ENCODE peak calls at places on chromosomes 3 and 15, in five cellular contexts. One of them, this sample, is unnamed.
A peak's percentile ranks its signal among the peaks of the same experiment; 100 is the strongest.

GRCh38 chr3:46112296-46112695 is 85.0 kb upstream of the XCR1 start:
- DNase-seq in psoas muscle: no peak
- DNase-seq in body of pancreas: no peak
- DNase-seq in endothelial cell: no peak
- DNase-seq in HepG2: no peak
- DNase-seq in this sample: no peak

GRCh38 chr3:107429330-107430181 is 52.3 kb downstream of the CCDC54 start:
- DNase-seq in psoas muscle: peak; percentile 83
- DNase-seq in body of pancreas: peak; percentile 65
- DNase-seq in endothelial cell: peak; percentile 87
- DNase-seq in HepG2: peak; percentile 56
- DNase-seq in this sample: peak; percentile 64

GRCh38 chr3:159252772-159253384 is 451.0 kb downstream of the MFSD1 start:
- DNase-seq in psoas muscle: no peak
- DNase-seq in body of pancreas: no peak
- DNase-seq in endothelial cell: peak; percentile 15
- DNase-seq in HepG2: peak; percentile 10
- DNase-seq in this sample: no peak

GRCh38 chr3:153513236-153513635 is 351.2 kb downstream of the RAP2B start:
- DNase-seq in psoas muscle: no peak
- DNase-seq in body of pancreas: no peak
- DNase-seq in endothelial cell: peak; percentile 9
- DNase-seq in HepG2: peak; percentile 3
- DNase-seq in this sample: no peak

GRCh38 chr15:45863881-45864580 is 229.2 kb downstream of the SQOR start:
- DNase-seq in psoas muscle: no peak
- DNase-seq in body of pancreas: peak; percentile 43
- DNase-seq in endothelial cell: no peak
- DNase-seq in HepG2: no peak
- DNase-seq in this sample: no peak

GRCh38 chr3:43606274-43606673 is 15.5 kb downstream of the ANO10 start:
- DNase-seq in psoas muscle: no peak
- DNase-seq in body of pancreas: no peak
- DNase-seq in endothelial cell: no peak
- DNase-seq in HepG2: no peak
- DNase-seq in this sample: no peak

GRCh38 chr15:79084308-79084968 is 6.1 kb downstream of the RASGRF1 start:
- DNase-seq in psoas muscle: no peak
- DNase-seq in body of pancreas: peak; percentile 29
- DNase-seq in endothelial cell: no peak
- DNase-seq in HepG2: no peak
- DNase-seq in this sample: no peak

GRCh38 chr3:39910135-39910534 is 100.7 kb downstream of the MYRIP start:
- DNase-seq in psoas muscle: no peak
- DNase-seq in body of pancreas: no peak
- DNase-seq in endothelial cell: no peak
- DNase-seq in HepG2: no peak
- DNase-seq in this sample: no peak

GRCh38 chr15:78407889-78408640 is 30.0 kb upstream of the IREB2 start:
- DNase-seq in psoas muscle: no peak
- DNase-seq in body of pancreas: no peak
- DNase-seq in endothelial cell: no peak
- DNase-seq in HepG2: no peak
- DNase-seq in this sample: no peak

GRCh38 chr15:33581032-33581431 is 270.3 kb downstream of the RYR3 start:
- DNase-seq in psoas muscle: no peak
- DNase-seq in body of pancreas: no peak
- DNase-seq in endothelial cell: no peak
- DNase-seq in HepG2: no peak
- DNase-seq in this sample: no peak

GRCh38 chr15:52428297-52428696 is 100.4 kb downstream of the MYO5A start:
- DNase-seq in psoas muscle: no peak
- DNase-seq in body of pancreas: no peak
- DNase-seq in endothelial cell: no peak
- DNase-seq in HepG2: no peak
- DNase-seq in this sample: no peak

GRCh38 chr15:93485922-93486327 is 396.9 kb upstream of the RGMA start:
- DNase-seq in psoas muscle: peak; percentile 84
- DNase-seq in body of pancreas: peak; percentile 91
- DNase-seq in endothelial cell: no peak
- DNase-seq in HepG2: no peak
- DNase-seq in this sample: no peak

DNA sequence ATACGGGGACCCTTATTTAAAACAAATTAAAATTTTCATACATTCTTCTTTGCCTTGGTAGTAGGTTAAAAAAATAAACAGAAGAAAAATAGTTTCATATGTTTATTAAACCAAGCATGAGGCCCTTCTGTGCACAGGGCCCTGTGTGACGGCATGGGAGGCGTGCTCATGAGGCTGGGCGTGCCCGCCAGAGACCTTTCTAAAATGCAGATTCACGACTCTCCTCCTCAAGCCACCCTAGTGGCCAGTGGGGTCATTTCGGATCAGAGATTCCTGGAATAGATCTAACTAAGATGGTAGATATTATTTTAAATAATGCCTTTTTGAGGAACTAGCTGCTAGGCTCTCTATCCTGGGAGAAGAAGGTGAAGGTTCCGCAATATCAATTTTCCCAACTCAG is 35.3 kb downstream of the MASP1 start:
- DNase-seq in psoas muscle: no peak
- DNase-seq in body of pancreas: no peak
- DNase-seq in endothelial cell: no peak
- DNase-seq in HepG2: no peak
- DNase-seq in this sample: no peak
- TF ChIP-seq CTCF in psoas muscle: no peak
- TF ChIP-seq CTCF in body of pancreas: no peak
- TF ChIP-seq CTCF in endothelial cell: peak; percentile 15
- TF ChIP-seq CTCF in HepG2: no peak
- TF ChIP-seq CTCF in this sample: peak; percentile 36

GRCh38 chr3:52240886-52241244 is 1.9 kb upstream of the TWF2 start:
- DNase-seq in psoas muscle: no peak
- DNase-seq in body of pancreas: no peak
- DNase-seq in endothelial cell: no peak
- DNase-seq in HepG2: no peak
- DNase-seq in this sample: no peak

GRCh38 chr3:52237659-52238172 is 1.2 kb downstream of the TWF2 start:
- DNase-seq in psoas muscle: peak; percentile 97
- DNase-seq in body of pancreas: peak; percentile 85
- DNase-seq in endothelial cell: no peak
- DNase-seq in HepG2: no peak
- DNase-seq in this sample: no peak

GRCh38 chr3:52240059-52240885 is 1.3 kb upstream of the TWF2 start:
- DNase-seq in psoas muscle: peak; percentile 83
- DNase-seq in body of pancreas: peak; percentile 78
- DNase-seq in endothelial cell: peak; percentile 3
- DNase-seq in HepG2: peak; percentile 59
- DNase-seq in this sample: no peak

GRCh38 chr3:52238193-52238760 is 681 bp downstream of the TWF2 start:
- DNase-seq in psoas muscle: peak; percentile 34
- DNase-seq in body of pancreas: no peak
- DNase-seq in endothelial cell: no peak
- DNase-seq in HepG2: peak; percentile 89
- DNase-seq in this sample: no peak

DNA sequence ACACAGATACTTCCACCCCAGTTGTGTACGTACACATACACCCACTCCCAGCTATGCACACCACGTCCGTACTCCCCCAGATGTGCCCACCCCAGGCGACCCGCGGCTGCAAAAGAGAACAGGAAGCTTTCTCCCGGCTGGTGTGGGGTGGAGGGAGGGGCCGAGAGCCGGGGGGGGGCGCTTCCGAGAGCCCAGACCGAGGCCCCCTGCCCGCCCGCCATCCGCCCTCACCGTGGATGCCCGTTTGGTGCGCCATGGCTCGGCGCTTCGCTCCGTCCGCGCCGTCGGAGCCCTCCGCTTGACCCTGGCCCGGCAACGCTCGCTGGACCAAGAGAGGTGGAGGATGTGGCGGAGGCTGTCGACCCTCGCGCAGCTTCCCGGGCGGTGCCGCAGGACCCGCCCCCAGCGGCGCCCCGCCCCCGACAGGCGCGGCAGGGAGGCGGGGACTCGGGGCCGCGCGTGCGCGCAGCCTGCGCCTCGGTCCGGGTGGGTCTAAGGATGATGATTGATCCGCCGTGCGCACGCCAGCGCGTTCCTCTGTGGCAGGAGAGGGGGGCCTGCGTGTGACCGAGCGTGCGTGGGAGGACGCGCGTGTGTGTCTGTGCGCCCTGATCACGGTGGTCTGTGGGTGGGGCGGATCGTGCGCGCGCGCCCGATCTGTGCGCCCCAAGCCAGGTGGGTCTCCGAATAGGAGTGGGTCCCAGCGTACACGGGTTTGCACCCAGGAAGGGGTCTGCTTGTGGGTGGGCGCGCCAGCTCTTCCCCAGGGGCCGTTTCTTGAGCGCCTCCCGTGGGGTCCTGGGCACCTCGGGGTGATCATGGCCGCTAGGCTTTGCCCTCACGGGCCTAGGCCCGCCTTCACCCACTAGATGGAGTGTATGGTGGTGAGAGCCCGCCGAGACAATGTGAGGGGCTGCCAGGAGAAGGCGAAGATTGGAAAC is at the start of gene TWF2:
- DNase-seq in psoas muscle: peak; percentile 86
- DNase-seq in body of pancreas: peak; percentile 76
- DNase-seq in endothelial cell: peak; percentile 87
- DNase-seq in HepG2: peak; percentile 56
- DNase-seq in this sample: peak; percentile 85
- TF ChIP-seq CTCF in psoas muscle: peak; percentile 33
- TF ChIP-seq CTCF in body of pancreas: peak; percentile 53
- TF ChIP-seq CTCF in endothelial cell: no peak
- TF ChIP-seq CTCF in HepG2: peak; percentile 59
- TF ChIP-seq CTCF in this sample: no peak

GRCh38 chr3:51371943-51372557 is 13.0 kb upstream of the MANF start:
- DNase-seq in psoas muscle: no peak
- DNase-seq in body of pancreas: peak; percentile 77
- DNase-seq in endothelial cell: peak; percentile 68
- DNase-seq in HepG2: peak; percentile 55
- DNase-seq in this sample: no peak
- TF ChIP-seq CTCF in psoas muscle: peak; percentile 56
- TF ChIP-seq CTCF in body of pancreas: peak; percentile 66
- TF ChIP-seq CTCF in endothelial cell: peak; percentile 69
- TF ChIP-seq CTCF in HepG2: peak; percentile 79
- TF ChIP-seq CTCF in this sample: peak; percentile 63

GRCh38 chr3:172713316-172713715 is 2.4 kb upstream of the NCEH1 start:
- DNase-seq in psoas muscle: no peak
- DNase-seq in body of pancreas: no peak
- DNase-seq in endothelial cell: no peak
- DNase-seq in HepG2: no peak
- DNase-seq in this sample: no peak

GRCh38 chr3:172716476-172716875 is 5.6 kb upstream of the NCEH1 start:
- DNase-seq in psoas muscle: no peak
- DNase-seq in body of pancreas: peak; percentile 59
- DNase-seq in endothelial cell: no peak
- DNase-seq in HepG2: no peak
- DNase-seq in this sample: no peak

DNA sequence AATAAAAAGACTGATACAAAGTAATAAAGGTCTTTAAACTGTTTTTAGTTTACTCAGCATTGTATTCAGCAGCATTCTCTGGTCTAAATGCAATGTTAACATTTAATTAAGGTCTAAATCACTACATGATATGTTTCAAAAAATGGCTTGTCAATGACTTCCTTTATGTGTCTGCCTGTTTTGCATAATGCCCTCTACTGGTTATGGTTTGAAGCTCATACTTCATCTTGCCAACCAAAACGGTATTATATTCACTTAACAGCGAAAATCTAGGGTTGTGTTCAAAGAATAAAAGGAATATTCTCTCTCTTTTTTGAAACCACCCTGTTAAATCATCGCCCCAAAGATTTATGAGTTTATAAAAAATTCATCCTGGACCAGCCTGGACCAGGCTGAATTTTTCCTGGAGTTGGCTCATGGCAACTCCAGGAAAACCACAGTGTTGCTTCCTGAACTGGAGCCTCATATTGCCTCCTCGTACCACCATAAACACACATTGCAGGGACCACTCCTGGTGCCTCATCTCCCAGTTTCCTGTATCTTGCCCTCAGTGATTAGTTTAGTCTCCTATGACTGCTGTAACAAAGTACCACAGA is 6.7 kb upstream of the NCEH1 start:
- DNase-seq in psoas muscle: no peak
- DNase-seq in body of pancreas: no peak
- DNase-seq in endothelial cell: no peak
- DNase-seq in HepG2: peak; percentile 26
- DNase-seq in this sample: no peak
- TF ChIP-seq CTCF in psoas muscle: peak; percentile 21
- TF ChIP-seq CTCF in body of pancreas: no peak
- TF ChIP-seq CTCF in endothelial cell: no peak
- TF ChIP-seq CTCF in HepG2: peak; percentile 28
- TF ChIP-seq CTCF in this sample: no peak

GRCh38 chr3:134374791-134375541 is 719 bp upstream of the AMOTL2 start:
- DNase-seq in psoas muscle: peak; percentile 79
- DNase-seq in body of pancreas: peak; percentile 64
- DNase-seq in endothelial cell: no peak
- DNase-seq in HepG2: peak; percentile 29
- DNase-seq in this sample: peak; percentile 33
- TF ChIP-seq CTCF in psoas muscle: no peak
- TF ChIP-seq CTCF in body of pancreas: no peak
- TF ChIP-seq CTCF in endothelial cell: no peak
- TF ChIP-seq CTCF in HepG2: no peak
- TF ChIP-seq CTCF in this sample: no peak

GRCh38 chr3:64031540-64032533 is 8.5 kb upstream of the PSMD6 start:
- DNase-seq in psoas muscle: no peak
- DNase-seq in body of pancreas: no peak
- DNase-seq in endothelial cell: no peak
- DNase-seq in HepG2: no peak
- DNase-seq in this sample: no peak

GRCh38 chr3:64029287-64029686 is 6.0 kb upstream of the PSMD6 start:
- DNase-seq in psoas muscle: no peak
- DNase-seq in body of pancreas: no peak
- DNase-seq in endothelial cell: no peak
- DNase-seq in HepG2: no peak
- DNase-seq in this sample: no peak

GRCh38 chr3:64028754-64029153 is 5.5 kb upstream of the PSMD6 start:
- DNase-seq in psoas muscle: no peak
- DNase-seq in body of pancreas: no peak
- DNase-seq in endothelial cell: no peak
- DNase-seq in HepG2: no peak
- DNase-seq in this sample: no peak

GRCh38 chr3:64033033-64033432 is 9.7 kb upstream of the PSMD6 start:
- DNase-seq in psoas muscle: no peak
- DNase-seq in body of pancreas: no peak
- DNase-seq in endothelial cell: no peak
- DNase-seq in HepG2: no peak
- DNase-seq in this sample: no peak

DNA sequence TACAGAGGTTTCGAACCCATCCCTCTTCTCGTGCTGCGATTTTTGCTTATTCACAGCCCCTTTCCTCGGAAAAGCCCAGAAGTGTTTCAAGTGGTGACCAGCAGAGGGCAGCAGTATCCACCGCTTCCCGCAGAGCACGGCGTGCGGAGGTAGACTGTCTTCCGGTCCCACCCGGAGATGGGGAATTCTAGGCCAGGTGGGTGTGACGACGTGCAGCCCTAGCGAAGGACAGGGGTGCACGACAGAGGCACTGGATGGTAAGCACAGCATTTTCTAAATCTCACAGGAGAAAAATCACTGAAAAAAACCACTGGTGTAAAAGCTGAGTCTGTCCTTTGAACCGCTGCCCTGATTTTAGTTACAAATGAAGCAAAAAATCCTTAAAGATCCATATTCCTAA is 7.4 kb upstream of the PSMD6 start:
- DNase-seq in psoas muscle: peak; percentile 80
- DNase-seq in body of pancreas: peak; percentile 71
- DNase-seq in endothelial cell: peak; percentile 72
- DNase-seq in HepG2: peak; percentile 49
- DNase-seq in this sample: peak; percentile 67
- TF ChIP-seq CTCF in psoas muscle: peak; percentile 88
- TF ChIP-seq CTCF in body of pancreas: peak; percentile 95
- TF ChIP-seq CTCF in endothelial cell: peak; percentile 96
- TF ChIP-seq CTCF in HepG2: peak; percentile 96
- TF ChIP-seq CTCF in this sample: peak; percentile 90

GRCh38 chr3:75341324-75342067 is 322.6 kb upstream of the FRG2C start:
- DNase-seq in psoas muscle: no peak
- DNase-seq in body of pancreas: no peak
- DNase-seq in endothelial cell: peak; percentile 23
- DNase-seq in HepG2: no peak
- DNase-seq in this sample: no peak
- TF ChIP-seq CTCF in psoas muscle: no peak
- TF ChIP-seq CTCF in body of pancreas: peak; percentile 19
- TF ChIP-seq CTCF in endothelial cell: no peak
- TF ChIP-seq CTCF in HepG2: peak; percentile 12
- TF ChIP-seq CTCF in this sample: no peak